ENCODE peak calls at places on chromosomes 3 and 15, in seven cellular contexts. S is GM23338, B is transverse colon, F is spleen, P is K562, T is stomach, A is Panc1. C is an unnamed sample.
A peak's percentile ranks its signal among the peaks of the same experiment; 100 is the strongest.

GRCh38 chr3:117246771-117247555 is 537.4 kb downstream of the TUSC7 start:
- DNase-seq in S (no peak), B (no peak), F (no peak), P (no peak), T (no peak), A (no peak), C (no peak)

GRCh38 chr15:93829115-93829849 is 402.1 kb upstream of the MCTP2 start:
- DNase-seq in S (no peak), B (no peak), F (no peak), P (no peak), T (no peak), A (no peak), C (no peak)

GRCh38 chr3:164179110-164179774 is 899.1 kb downstream of the SI start:
- DNase-seq in S (no peak), B (no peak), F (peak; percentile 68), P (no peak), T (no peak), A (no peak), C (no peak)

GRCh38 chr3:18027161-18027939 is 284.9 kb upstream of the TBC1D5 start:
- DNase-seq in S (no peak), B (no peak), F (no peak), P (no peak), T (no peak), A (no peak), C (no peak)

GRCh38 chr3:128559486-128560225 is 66.7 kb upstream of the GATA2 start:
- DNase-seq in S (peak; percentile 52), B (no peak), F (no peak), P (no peak), T (peak; percentile 34), A (no peak), C (no peak)

GRCh38 chr15:68218331-68218730 is 11.2 kb downstream of the CLN6 start:
- DNase-seq in S (no peak), B (no peak), F (peak; percentile 21), P (no peak), T (no peak), A (no peak), C (no peak)

GRCh38 chr15:91007266-91007665 is 12.9 kb upstream of the PRC1 start:
- DNase-seq in S (no peak), B (no peak), F (no peak), P (no peak), T (peak; percentile 62), A (no peak), C (no peak)

GRCh38 chr3:109927726-109928125 is 590.4 kb upstream of the DPPA4 start:
- DNase-seq in S (no peak), B (no peak), F (no peak), P (no peak), T (no peak), A (no peak), C (no peak)

GRCh38 chr3:24296441-24297205 is 198.0 kb downstream of the THRB start:
- DNase-seq in S (peak; percentile 9), B (peak; percentile 13), F (no peak), P (no peak), T (no peak), A (no peak), C (no peak)

DNA sequence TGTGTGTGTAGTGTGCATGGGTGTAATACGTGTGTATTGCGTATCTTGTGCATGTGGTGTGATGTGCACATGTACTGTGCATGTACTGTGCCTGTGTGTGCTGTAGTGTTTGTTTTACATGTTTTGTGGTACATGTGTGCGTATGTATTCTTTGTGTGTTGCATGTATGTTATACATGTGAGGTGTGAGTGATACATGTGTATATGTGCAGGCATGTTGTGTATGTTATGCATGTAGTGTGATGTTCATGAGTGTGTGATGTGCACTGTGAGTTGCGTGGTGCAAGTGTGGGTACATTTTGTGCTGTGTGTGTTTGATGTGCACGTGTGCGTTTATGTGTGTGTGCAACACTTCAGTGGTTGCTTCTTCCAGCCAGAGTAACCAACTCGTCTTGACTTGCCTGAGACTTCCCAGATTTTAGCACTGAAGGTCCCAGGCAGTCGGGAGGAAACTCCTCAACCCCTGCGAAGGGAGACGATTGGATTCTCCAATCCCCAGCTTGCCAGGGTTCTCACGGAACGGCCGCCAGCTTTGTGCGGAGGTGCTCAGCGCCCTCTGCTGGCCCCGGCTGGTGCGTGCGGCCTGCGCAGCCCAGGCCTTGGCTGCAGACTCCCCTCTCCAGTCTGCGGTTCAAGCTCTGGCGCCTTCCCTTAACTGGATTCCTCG is 3.6 kb downstream of the GALNT15 start:
- DNase-seq in S (peak; percentile 90), B (peak; percentile 79), F (peak; percentile 90), P (peak; percentile 86), T (peak; percentile 79), A (peak; percentile 45), C (peak; percentile 94)
- H3K4me3 ChIP-seq in S (no peak overlapping the region), B (no peak overlapping the region), F (peak overlapping the region; percentile 18), P (no peak overlapping the region), T (peak overlapping the region; percentile 39), A (no peak overlapping the region), C (peak overlapping the region; percentile 51)

GRCh38 chr3:135514064-135514455 is 451.5 kb upstream of the PPP2R3A start:
- DNase-seq in S (no peak), B (no peak), F (no peak), P (no peak), T (no peak), A (no peak), C (peak; percentile 45)

GRCh38 chr3:135513106-135514063 is 452.1 kb upstream of the PPP2R3A start:
- DNase-seq in S (peak; percentile 27), B (no peak), F (no peak), P (peak; percentile 27), T (no peak), A (no peak), C (peak; percentile 80)

GRCh38 chr3:135516143-135516542 is 449.4 kb upstream of the PPP2R3A start:
- DNase-seq in S (peak; percentile 86), B (no peak), F (no peak), P (peak; percentile 6), T (no peak), A (no peak), C (peak; percentile 84)
- TF ChIP-seq POLR2AphosphoS5 in S (no peak), B (no peak), F (no peak), P (no peak), T (no peak), A (no peak), C (no peak)

GRCh38 chr3:13023251-13024055 is 49.8 kb downstream of the IQSEC1 start:
- DNase-seq in S (no peak), B (no peak), F (peak; percentile 70), P (no peak), T (no peak), A (no peak), C (no peak)

GRCh38 chr3:13021141-13021933 is 51.9 kb downstream of the IQSEC1 start:
- DNase-seq in S (no peak), B (no peak), F (peak; percentile 85), P (no peak), T (peak; percentile 60), A (no peak), C (no peak)

GRCh38 chr3:13022348-13023250 is 50.6 kb downstream of the IQSEC1 start:
- DNase-seq in S (peak; percentile 62), B (no peak), F (peak; percentile 89), P (peak; percentile 61), T (peak; percentile 39), A (no peak), C (no peak)

GRCh38 chr3:13020159-13020558 is 53.1 kb downstream of the IQSEC1 start:
- DNase-seq in S (no peak), B (no peak), F (peak; percentile 70), P (no peak), T (no peak), A (no peak), C (no peak)

GRCh38 chr3:13021934-13022265 is 51.3 kb downstream of the IQSEC1 start:
- DNase-seq in S (no peak), B (no peak), F (peak; percentile 82), P (no peak), T (no peak), A (no peak), C (no peak)
- H3K4me3 ChIP-seq in S (no peak overlapping the region), B (peak overlapping the region; percentile 13), F (peak overlapping the region; percentile 24), P (no peak overlapping the region), T (no peak overlapping the region), A (no peak overlapping the region), C (peak overlapping the region; percentile 26)

DNA sequence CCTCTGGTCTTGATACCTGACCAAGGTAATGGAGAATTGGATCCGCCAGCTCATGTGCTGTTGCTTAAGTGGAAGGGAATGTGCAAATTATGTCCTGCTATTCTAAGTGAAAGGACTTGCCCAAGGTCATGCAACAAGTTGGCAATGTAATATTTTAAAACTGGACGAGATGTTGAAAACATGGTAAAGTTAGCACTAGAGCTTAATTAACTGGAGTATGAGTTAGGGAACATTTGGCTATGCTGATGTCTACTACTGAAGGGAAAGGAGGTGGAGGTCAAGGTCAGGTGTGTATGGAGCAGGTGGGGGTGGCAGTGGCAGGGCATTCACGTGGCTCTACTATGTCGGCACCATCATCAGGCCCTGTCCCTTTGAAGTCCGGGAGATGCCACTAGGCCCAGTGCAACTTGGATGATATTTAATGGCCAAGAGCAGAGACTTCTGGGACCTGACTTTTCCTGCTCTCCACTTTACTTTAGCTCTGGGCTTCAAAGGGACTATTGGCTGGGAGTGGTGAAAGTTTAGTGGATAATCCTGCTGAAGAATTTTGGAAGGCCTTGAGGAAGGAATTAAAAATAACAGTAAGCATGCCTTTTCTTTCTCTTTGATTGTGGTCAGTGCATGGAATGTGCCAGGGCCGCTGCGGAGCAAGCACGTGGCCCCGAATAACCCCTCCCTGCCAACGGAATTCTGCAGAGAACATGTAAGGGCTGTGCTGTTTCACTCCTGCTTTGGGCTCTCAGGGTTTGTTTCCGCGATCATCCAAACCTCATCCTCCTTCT is 14.9 kb downstream of the SMAD3 start:
- DNase-seq in S (no peak), B (no peak), F (no peak), P (no peak), T (peak; percentile 63), A (no peak), C (no peak)
- TF ChIP-seq POLR2AphosphoS5 in S (no peak), B (peak; percentile 38), F (no peak), P (no peak), T (peak; percentile 37), A (no peak), C (peak; percentile 31)

GRCh38 chr15:82831894-82832600 is 22.6 kb downstream of the WHAMM start:
- DNase-seq in S (no peak), B (no peak), F (no peak), P (no peak), T (no peak), A (no peak), C (no peak)
- H3K4me3 ChIP-seq in S (no peak overlapping the region), B (no peak overlapping the region), F (no peak overlapping the region), P (no peak overlapping the region), T (no peak overlapping the region), A (no peak overlapping the region), C (no peak overlapping the region)